ENCODE peak calls at places on chromosomes 11 and 22, in nine cellular contexts. N is fibroblast of villous mesenchyme; B is activated T-helper 1 cell treated with anti-CD3 and anti-CD28 coated beads, Interleukin-12 subunit alpha, Interleukin-12 subunit beta, Interleukin-2, Interleukin-4 antibody, amounts not matched to agents 30 ng/mL and 10 ng/mL and 1 ng/mL, durations not matched to agents 14 hours and 24 hours and 36 hours; G is activated T-cell treated with anti-CD3 and anti-CD28 coated beads for 24 hours; J is amniotic epithelial cell; R is D341Med; W is sigmoid colon; D is NCI-H1092 treated with DMSO at 0.1 percent for 48 hours; A is hepatocyte. O is an unnamed sample.

GRCh38 chr11:72079776-72080325 is 491 bp downstream of the NUMA1 start:
- DNase-seq in N (peak; percentile 35), B (no peak), G (no peak), J (no peak), R (no peak), W (no peak), D (peak; percentile 49), A (peak; percentile 27), O (no peak)

GRCh38 chr11:33891714-33892327 is at the start of gene LMO2:
- DNase-seq in N (no peak), B (no peak), G (no peak), J (peak; percentile 15), R (peak; percentile 68), W (no peak), D (peak; percentile 79), A (no peak), O (no peak)

GRCh38 chr22:23526588-23527315 is 53.3 kb downstream of the IGLL1 start:
- DNase-seq in N (no peak), B (no peak), G (no peak), J (no peak), R (peak; percentile 5), W (no peak), D (no peak), A (no peak), O (no peak)

GRCh38 chr22:22097727-22098228 is 115.2 kb upstream of the TOP3B start:
- DNase-seq in N (no peak), B (no peak), G (no peak), J (no peak), R (no peak), W (no peak), D (no peak), A (no peak), O (no peak)

GRCh38 chr11:126345759-126346585 is 9.5 kb upstream of the ST3GAL4 start:
- DNase-seq in N (peak; percentile 91), B (no peak), G (no peak), J (peak; percentile 98), R (no peak), W (no peak), D (no peak), A (peak; percentile 76), O (no peak)

GRCh38 chr11:130390071-130390758 is 38.2 kb downstream of the ADAMTS8 start:
- DNase-seq in N (peak; percentile 93), B (no peak), G (no peak), J (peak; percentile 92), R (no peak), W (no peak), D (peak; percentile 15), A (peak; percentile 69), O (no peak)

GRCh38 chr11:8826145-8826786 is 84.7 kb upstream of the AKIP1 start:
- DNase-seq in N (peak; percentile 97), B (no peak), G (no peak), J (peak; percentile 89), R (no peak), W (peak; percentile 63), D (no peak), A (peak; percentile 45), O (no peak)

GRCh38 chr11:66334605-66335442 is 1.4 kb downstream of the RIN1 start:
- DNase-seq in N (no peak), B (no peak), G (no peak), J (no peak), R (peak; percentile 35), W (peak; percentile 68), D (no peak), A (peak; percentile 12), O (no peak)

GRCh38 chr11:107704432-107704831 is 7.4 kb downstream of the SLN start:
- DNase-seq in N (no peak), B (no peak), G (no peak), J (peak; percentile 35), R (no peak), W (no peak), D (no peak), A (no peak), O (no peak)

GRCh38 chr11:12157241-12157661 is 46.9 kb downstream of the MICAL2 start:
- DNase-seq in N (peak; percentile 74), B (no peak), G (no peak), J (peak; percentile 54), R (no peak), W (no peak), D (no peak), A (no peak), O (no peak)

GRCh38 chr22:37817705-37818311 is 5.4 kb upstream of the GALR3 start:
- DNase-seq in N (peak; percentile 78), B (peak; percentile 74), G (peak; percentile 71), J (peak; percentile 83), R (peak; percentile 96), W (peak; percentile 90), D (peak; percentile 70), A (peak; percentile 92), O (peak; percentile 92)

GRCh38 chr11:108112059-108112458 is 9.3 kb upstream of the ACAT1 start:
- DNase-seq in N (no peak), B (no peak), G (no peak), J (peak; percentile 21), R (no peak), W (no peak), D (peak; percentile 33), A (no peak), O (no peak)

GRCh38 chr22:49657275-49657973 is 170.2 kb downstream of the BRD1 start:
- DNase-seq in N (no peak), B (peak; percentile 64), G (peak; percentile 72), J (no peak), R (no peak), W (peak; percentile 81), D (no peak), A (no peak), O (peak; percentile 75)

GRCh38 chr11:86629070-86629706 is 43.2 kb downstream of the ME3 start:
- DNase-seq in N (peak; percentile 86), B (no peak), G (no peak), J (no peak), R (no peak), W (no peak), D (no peak), A (no peak), O (no peak)

GRCh38 chr11:34565417-34566208 is 52.0 kb upstream of the ELF5 start:
- DNase-seq in N (no peak), B (no peak), G (no peak), J (no peak), R (peak; percentile 45), W (no peak), D (peak; percentile 23), A (no peak), O (no peak)

GRCh38 chr11:10984742-10985141 is 126.9 kb upstream of the ZBED5 start:
- DNase-seq in N (no peak), B (no peak), G (no peak), J (no peak), R (no peak), W (no peak), D (no peak), A (no peak), O (no peak)

GRCh38 chr11:61955031-61955415 is 4.9 kb downstream of the BEST1 start:
- DNase-seq in N (peak; percentile 95), B (no peak), G (no peak), J (peak; percentile 94), R (peak; percentile 25), W (peak; percentile 90), D (no peak), A (peak; percentile 85), O (no peak)

GRCh38 chr11:122363306-122363705 is 247.3 kb upstream of the BLID start:
- DNase-seq in N (no peak), B (no peak), G (no peak), J (peak; percentile 35), R (no peak), W (no peak), D (no peak), A (no peak), O (no peak)

GRCh38 chr11:75576445-75577049 is 14.5 kb downstream of the SERPINH1 start:
- DNase-seq in N (peak; percentile 80), B (no peak), G (no peak), J (peak; percentile 49), R (no peak), W (no peak), D (no peak), A (peak; percentile 63), O (peak; percentile 58)

GRCh38 chr22:33678523-33678922 is 241.8 kb downstream of the LARGE1 start:
- DNase-seq in N (no peak), B (no peak), G (no peak), J (no peak), R (no peak), W (no peak), D (no peak), A (no peak), O (no peak)

GRCh38 chr22:49671331-49672012 is 156.2 kb downstream of the BRD1 start:
- DNase-seq in N (no peak), B (no peak), G (no peak), J (no peak), R (no peak), W (no peak), D (no peak), A (no peak), O (no peak)

GRCh38 chr22:27347951-27348350 is 453.6 kb downstream of the MN1 start:
- DNase-seq in N (no peak), B (no peak), G (no peak), J (no peak), R (no peak), W (no peak), D (no peak), A (no peak), O (no peak)

GRCh38 chr11:134987223-134987768 is 575.3 kb upstream of the B3GAT1 start:
- DNase-seq in N (no peak), B (no peak), G (no peak), J (no peak), R (no peak), W (no peak), D (no peak), A (peak; percentile 54), O (no peak)

GRCh38 chr11:7569044-7569443 is 55.2 kb downstream of the PPFIBP2 start:
- DNase-seq in N (no peak), B (no peak), G (no peak), J (no peak), R (no peak), W (no peak), D (no peak), A (no peak), O (no peak)

GRCh38 chr11:77668760-77669159 is 31.2 kb upstream of the CLNS1A start:
- DNase-seq in N (no peak), B (no peak), G (no peak), J (peak; percentile 32), R (no peak), W (no peak), D (no peak), A (no peak), O (no peak)

GRCh38 chr22:30754971-30755759 is 60.5 kb downstream of the OSBP2 start:
- DNase-seq in N (peak; percentile 80), B (peak; percentile 45), G (peak; percentile 49), J (peak; percentile 77), R (peak; percentile 83), W (peak; percentile 72), D (peak; percentile 41), A (peak; percentile 81), O (peak; percentile 67)

GRCh38 chr11:36095716-36096115 is 151.9 kb downstream of the LDLRAD3 start:
- DNase-seq in N (peak; percentile 81), B (no peak), G (no peak), J (peak; percentile 96), R (no peak), W (no peak), D (no peak), A (no peak), O (no peak)

GRCh38 chr22:37697540-37697835 is 640 bp downstream of the TRIOBP start:
- DNase-seq in N (no peak), B (no peak), G (no peak), J (no peak), R (no peak), W (no peak), D (no peak), A (no peak), O (no peak)

GRCh38 chr11:62548545-62549335 is 2.1 kb upstream of the AHNAK start:
- DNase-seq in N (no peak), B (no peak), G (no peak), J (no peak), R (no peak), W (no peak), D (no peak), A (peak; percentile 61), O (no peak)

GRCh38 chr11:11946180-11946579 is 62.2 kb downstream of the DKK3 start:
- DNase-seq in N (peak; percentile 23), B (no peak), G (no peak), J (peak; percentile 42), R (no peak), W (no peak), D (no peak), A (no peak), O (no peak)

GRCh38 chr11:62805991-62806441 is 776 bp upstream of the NXF1 start:
- DNase-seq in N (no peak), B (no peak), G (no peak), J (no peak), R (peak; percentile 52), W (no peak), D (peak; percentile 70), A (no peak), O (no peak)